ENCODE peak calls at places on chromosomes 16 and 17, in ten cellular contexts. M is GM23338, F is lower lobe of right lung, N is cardiac muscle cell, J is sigmoid colon, P is suprapubic skin, G is uterus, S is dorsolateral prefrontal cortex, I is DND-41, C is stomach. D is an unnamed sample.

GRCh38 chr17:329794-330420 is 22.7 kb downstream of the RPH3AL start:
- DNase-seq in J (peak; percentile 52), M (no peak), G (no peak), F (no peak), N (no peak), I (no peak), P (no peak), C (no peak), S (peak; percentile 31), D (no peak)

GRCh38 chr16:51149721-51150158 is 1.3 kb downstream of the SALL1 start:
- DNase-seq in I (no peak), M (peak; percentile 36), F (no peak), S (no peak), J (no peak), G (no peak), N (peak; percentile 54), P (no peak), C (no peak), D (no peak)

GRCh38 chr17:75535119-75535537 is 9.6 kb downstream of the LLGL2 start:
- DNase-seq in F (no peak), S (no peak), I (no peak), N (no peak), M (no peak), C (peak; percentile 53), G (no peak), J (no peak), P (no peak), D (no peak)

GRCh38 chr17:200604-200985 is 19.1 kb upstream of the DOC2B start:
- DNase-seq in S (no peak), M (no peak), G (no peak), I (no peak), N (no peak), F (no peak), J (no peak), P (no peak), C (no peak), D (no peak)

GRCh38 chr17:48215583-48216139 is 108.1 kb downstream of the SNX11 start:
- DNase-seq in N (no peak), I (no peak), M (peak; percentile 82), P (no peak), G (no peak), C (no peak), S (no peak), F (no peak), J (no peak), D (no peak)

GRCh38 chr16:28192811-28193529 is 18.8 kb downstream of the XPO6 start:
- DNase-seq in G (no peak), I (peak; percentile 57), C (peak; percentile 42), F (peak; percentile 58), S (no peak), J (no peak), M (no peak), N (no peak), P (no peak), D (no peak)

GRCh38 chr17:66169839-66170238 is 22.1 kb downstream of the CEP112 start:
- DNase-seq in P (no peak), S (no peak), J (no peak), G (no peak), I (no peak), C (no peak), F (no peak), N (no peak), M (no peak), D (no peak)

GRCh38 chr17:74864866-74865395 is 5.2 kb upstream of the GRIN2C start:
- DNase-seq in C (peak; percentile 75), M (peak; percentile 84), P (peak; percentile 81), I (peak; percentile 75), J (peak; percentile 87), N (peak; percentile 77), F (peak; percentile 78), G (peak; percentile 68), S (peak; percentile 79), D (peak; percentile 87)

GRCh38 chr17:43341705-43342600 is 56.8 kb upstream of the ARL4D start:
- DNase-seq in S (no peak), I (no peak), J (no peak), C (no peak), P (no peak), F (no peak), M (no peak), N (no peak), G (no peak), D (no peak)

GRCh38 chr17:29107084-29107483 is 64.1 kb downstream of the PIPOX start:
- DNase-seq in J (no peak), P (no peak), M (no peak), G (no peak), C (no peak), N (no peak), F (no peak), S (no peak), I (no peak), D (no peak)

GRCh38 chr17:46739982-46740381 is 78.5 kb downstream of the WNT3 start:
- DNase-seq in S (no peak), M (no peak), P (no peak), N (no peak), G (no peak), C (no peak), I (no peak), J (no peak), F (no peak), D (no peak)

GRCh38 chr17:80910043-80910442 is 81.6 kb upstream of the CHMP6 start:
- DNase-seq in N (no peak), P (no peak), S (no peak), M (no peak), F (no peak), C (no peak), G (no peak), I (no peak), J (peak; percentile 38), D (no peak)

GRCh38 chr17:76598004-76598439 is 12.4 kb upstream of the ST6GALNAC2 start:
- DNase-seq in G (no peak), N (no peak), I (no peak), P (no peak), S (peak; percentile 53), C (no peak), J (no peak), F (no peak), M (no peak), D (no peak)

GRCh38 chr16:17271687-17272086 is 199.1 kb downstream of the XYLT1 start:
- DNase-seq in S (no peak), I (no peak), N (peak; percentile 36), P (no peak), G (no peak), J (no peak), F (no peak), C (peak; percentile 62), M (no peak), D (no peak)

GRCh38 chr17:6456321-6456720 is 12.1 kb downstream of the PIMREG start:
- DNase-seq in C (no peak), J (no peak), M (no peak), S (no peak), N (no peak), I (no peak), P (no peak), G (no peak), F (peak; percentile 23), D (no peak)

GRCh38 chr17:41633498-41634197 is 9.3 kb upstream of the KRT17 start:
- DNase-seq in F (no peak), I (peak; percentile 21), J (no peak), G (no peak), S (no peak), C (no peak), M (no peak), N (no peak), P (no peak), D (no peak)

GRCh38 chr17:79946352-79947231 is 89.1 kb downstream of the TBC1D16 start:
- DNase-seq in N (no peak), I (no peak), J (peak; percentile 54), F (peak; percentile 37), G (no peak), S (peak; percentile 40), M (no peak), P (no peak), C (no peak), D (no peak)

GRCh38 chr17:37802712-37803416 is 58.0 kb upstream of the HNF1B start:
- DNase-seq in P (no peak), M (no peak), G (no peak), S (no peak), N (no peak), I (no peak), C (peak; percentile 38), J (no peak), F (no peak), D (no peak)

GRCh38 chr16:89827383-89828198 is 684 bp upstream of the SPIRE2 start:
- DNase-seq in I (no peak), N (peak; percentile 54), M (peak; percentile 77), J (no peak), G (no peak), F (peak; percentile 73), P (no peak), S (no peak), C (peak; percentile 61), D (peak; percentile 66)

GRCh38 chr17:28372203-28372944 is 880 bp downstream of the SARM1 start:
- DNase-seq in G (no peak), M (peak; percentile 54), N (no peak), S (no peak), I (no peak), J (no peak), P (no peak), F (no peak), C (no peak), D (no peak)

GRCh38 chr17:78322858-78323455 is 36.9 kb downstream of the SOCS3 start:
- DNase-seq in M (no peak), C (no peak), N (no peak), G (peak; percentile 64), S (no peak), P (peak; percentile 80), J (peak; percentile 88), F (no peak), I (no peak), D (peak; percentile 83)

GRCh38 chr17:57010495-57010894 is 32.6 kb downstream of the SCPEP1 start:
- DNase-seq in S (no peak), C (no peak), M (no peak), J (no peak), G (no peak), F (no peak), N (no peak), I (no peak), P (no peak), D (no peak)
- H3K27ac ChIP-seq in S (no peak overlapping the region), C (no peak overlapping the region), M (no peak overlapping the region), J (no peak overlapping the region), G (no peak overlapping the region), F (no peak overlapping the region), N (no peak overlapping the region), I (no peak overlapping the region), P (no peak overlapping the region), D (no peak overlapping the region)

GRCh38 chr16:55571191-55571897 is 4.9 kb downstream of the CAPNS2 start:
- DNase-seq in P (no peak), C (no peak), M (no peak), N (no peak), I (no peak), F (no peak), S (no peak), G (no peak), J (peak; percentile 18), D (no peak)
- TF ChIP-seq CTCF in P (no peak), C (no peak), M (no peak), N (no peak), I (no peak), F (no peak), S (no peak), G (no peak), J (no peak), D (no peak)

GRCh38 chr17:10292057-10292931 is 80.5 kb downstream of the MYH13 start:
- DNase-seq in F (no peak), M (peak; percentile 15), S (no peak), J (peak; percentile 80), I (no peak), G (peak; percentile 34), C (no peak), N (peak; percentile 22), P (no peak), D (peak; percentile 74)
- H3K27ac ChIP-seq in F (no peak overlapping the region), M (no peak overlapping the region), S (no peak overlapping the region), J (peak overlapping the region; percentile 21), I (no peak overlapping the region), G (peak overlapping the region; percentile 7), C (no peak overlapping the region), N (no peak overlapping the region), P (no peak overlapping the region), D (no peak overlapping the region)

GRCh38 chr17:62780273-62780672 is 27.8 kb downstream of the MARCHF10 start:
- DNase-seq in G (no peak), S (no peak), M (no peak), I (no peak), F (peak; percentile 87), J (no peak), C (peak; percentile 86), P (no peak), N (no peak), D (no peak)
- TF ChIP-seq CTCF in G (no peak), S (no peak), M (no peak), I (no peak), F (no peak), J (no peak), C (no peak), P (peak; percentile 7), N (no peak), D (no peak)

D was measured in right atrium auricular region.